ENCODE peak calls at places on chromosome 21, in four cellular contexts. X is neuronal stem cell, Y is SK-N-SH, V is IMR-90. D is an unnamed sample.

GRCh38 chr21:39105341-39105765 is 77.9 kb downstream of the PSMG1 start:
- DNase-seq in Y (no peak), X (no peak), V (peak), D (no peak)

GRCh38 chr21:37563641-37564340 is 197.2 kb downstream of the DYRK1A start:
- DNase-seq in X (peak), Y (peak), V (peak), D (peak)

GRCh38 chr21:37503848-37504467 is 137.4 kb downstream of the DYRK1A start:
- DNase-seq in V (peak), Y (no peak), X (no peak), D (no peak)

GRCh38 chr21:41601573-41602371 is 93.8 kb upstream of the TMPRSS2 start:
- DNase-seq in Y (no peak), V (peak), X (no peak), D (no peak)

GRCh38 chr21:41397416-41397815 is 28.6 kb upstream of the MX1 start:
- DNase-seq in X (no peak), V (no peak), Y (no peak), D (no peak)

GRCh38 chr21:39004776-39005605 is 178.3 kb downstream of the PSMG1 start:
- DNase-seq in V (peak), X (no peak), Y (peak), D (no peak)

GRCh38 chr21:16196521-16197208 is 466.9 kb downstream of the USP25 start:
- DNase-seq in Y (no peak), X (no peak), V (no peak), D (no peak)

GRCh38 chr21:41195311-41195710 is 27.4 kb downstream of the BACE2 start:
- DNase-seq in Y (no peak), X (no peak), V (no peak), D (no peak)

GRCh38 chr21:26389971-26390641 is 183.0 kb downstream of the CYYR1 start:
- DNase-seq in X (no peak), Y (no peak), V (peak), D (no peak)

GRCh38 chr21:39935716-39936115 is 68.5 kb downstream of the PCP4 start:
- DNase-seq in V (no peak), Y (no peak), X (no peak), D (no peak)

GRCh38 chr21:39518845-39519205 is 67.1 kb downstream of the SH3BGR start:
- DNase-seq in Y (no peak), V (no peak), X (no peak), D (no peak)

GRCh38 chr21:33642896-33643657 is 776 bp downstream of the ITSN1 start:
- DNase-seq in Y (peak), X (no peak), V (peak), D (peak)

GRCh38 chr21:32978346-32979270 is 47.1 kb upstream of the OLIG2 start:
- DNase-seq in V (no peak), Y (no peak), X (no peak), D (no peak)

GRCh38 chr21:29656504-29657227 is 283.1 kb downstream of the GRIK1 start:
- DNase-seq in V (peak), X (no peak), Y (no peak), D (no peak)

GRCh38 chr21:41877901-41878830 is 978 bp downstream of the PRDM15 start:
- DNase-seq in X (peak), Y (peak), V (peak), D (peak)

GRCh38 chr21:26077523-26077922 is 93.0 kb downstream of the APP start:
- DNase-seq in Y (no peak), V (peak), X (no peak), D (no peak)

GRCh38 chr21:31552826-31553225 is 106.7 kb upstream of the SOD1 start:
- DNase-seq in V (no peak), X (no peak), Y (no peak), D (no peak)

GRCh38 chr21:37803076-37803475 is 113.2 kb downstream of the KCNJ6 start:
- DNase-seq in V (no peak), X (no peak), Y (no peak), D (no peak)

GRCh38 chr21:42554251-42554937 is 40.7 kb downstream of the SLC37A1 start:
- DNase-seq in X (no peak), Y (no peak), V (no peak), D (no peak)

GRCh38 chr21:41707231-41707988 is 59.4 kb downstream of the RIPK4 start:
- DNase-seq in X (no peak), Y (no peak), V (no peak), D (no peak)

GRCh38 chr21:38341546-38342012 is 84.8 kb downstream of the KCNJ15 start:
- DNase-seq in Y (no peak), X (no peak), V (no peak), D (no peak)

GRCh38 chr21:33762798-33763572 is 120.7 kb downstream of the ITSN1 start:
- DNase-seq in X (no peak), V (peak), Y (no peak), D (no peak)

GRCh38 chr21:42524341-42525227 is 10.9 kb downstream of the SLC37A1 start:
- DNase-seq in Y (no peak), V (peak), X (no peak), D (peak)

GRCh38 chr21:39724944-39725343 is 20.0 kb upstream of the IGSF5 start:
- DNase-seq in V (no peak), Y (peak), X (no peak), D (no peak)

GRCh38 chr21:33241846-33242245 is 12.1 kb downstream of the IFNAR2 start:
- DNase-seq in Y (no peak), V (no peak), X (no peak), D (no peak)

GRCh38 chr21:20783611-20784010 is 214.6 kb upstream of the NCAM2 start:
- DNase-seq in Y (no peak), X (no peak), V (no peak), D (no peak)

DNA sequence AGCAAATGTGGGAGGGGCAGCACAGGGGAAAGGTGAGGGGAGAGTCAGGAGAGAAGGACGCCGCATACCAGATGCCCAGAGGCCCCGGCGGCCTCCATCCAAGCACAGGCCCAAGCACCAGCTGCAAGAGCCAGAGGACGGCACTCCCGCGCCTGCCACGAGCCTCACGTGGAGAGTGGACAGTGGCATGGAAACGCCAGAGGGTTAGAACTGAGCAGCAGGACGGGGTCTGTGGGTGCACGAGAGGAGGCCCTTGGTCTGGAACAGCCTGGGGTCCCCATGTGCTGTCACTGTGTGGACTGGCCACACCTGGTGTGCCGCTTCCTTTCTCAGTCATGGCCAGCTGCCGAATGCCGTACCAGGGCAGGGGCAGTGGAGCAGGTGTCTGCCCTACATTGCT is 68.7 kb downstream of the AGPAT3 start:
- DNase-seq in Y (no peak), X (no peak), V (no peak), D (no peak)
- H2AFZ ChIP-seq in Y (no peak), X (no peak), V (no peak), D (no peak)

DNA sequence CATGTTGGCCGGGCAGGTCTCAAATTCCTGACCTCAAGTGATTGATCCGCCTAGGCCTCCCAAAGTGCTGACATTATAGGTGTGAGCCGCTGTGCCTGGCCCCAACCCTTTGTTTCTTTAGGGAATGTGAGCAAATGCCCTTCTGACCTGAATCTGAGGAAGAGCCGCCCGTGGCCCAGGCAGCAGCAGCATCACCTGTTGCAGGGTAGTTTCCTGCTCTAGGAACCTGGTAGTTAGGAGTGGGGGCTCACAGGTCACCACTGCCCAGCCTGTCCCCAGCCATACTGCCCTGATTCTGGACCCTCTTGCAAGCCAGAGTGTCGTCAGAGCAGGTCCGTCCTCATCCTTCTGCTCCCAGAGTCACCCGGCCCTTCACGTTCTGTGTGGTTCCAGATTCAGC is 13.0 kb downstream of the YBEY start:
- DNase-seq in X (no peak), V (no peak), Y (no peak), D (no peak)
- H3K27ac ChIP-seq in X (no peak), V (no peak), Y (no peak), D (no peak)

GRCh38 chr21:28339403-28339802 is 653.3 kb downstream of the LTN1 start:
- DNase-seq in Y (no peak), V (no peak), X (no peak), D (no peak)

GRCh38 chr21:28338906-28339305 is 653.8 kb downstream of the LTN1 start:
- DNase-seq in X (no peak), Y (no peak), V (no peak), D (no peak)

GRCh38 chr21:28345934-28346333 is 646.7 kb downstream of the LTN1 start:
- DNase-seq in X (no peak), Y (no peak), V (no peak), D (peak)

GRCh38 chr21:28344985-28345384 is 647.7 kb downstream of the LTN1 start:
- DNase-seq in X (no peak), V (no peak), Y (no peak), D (no peak)

DNA sequence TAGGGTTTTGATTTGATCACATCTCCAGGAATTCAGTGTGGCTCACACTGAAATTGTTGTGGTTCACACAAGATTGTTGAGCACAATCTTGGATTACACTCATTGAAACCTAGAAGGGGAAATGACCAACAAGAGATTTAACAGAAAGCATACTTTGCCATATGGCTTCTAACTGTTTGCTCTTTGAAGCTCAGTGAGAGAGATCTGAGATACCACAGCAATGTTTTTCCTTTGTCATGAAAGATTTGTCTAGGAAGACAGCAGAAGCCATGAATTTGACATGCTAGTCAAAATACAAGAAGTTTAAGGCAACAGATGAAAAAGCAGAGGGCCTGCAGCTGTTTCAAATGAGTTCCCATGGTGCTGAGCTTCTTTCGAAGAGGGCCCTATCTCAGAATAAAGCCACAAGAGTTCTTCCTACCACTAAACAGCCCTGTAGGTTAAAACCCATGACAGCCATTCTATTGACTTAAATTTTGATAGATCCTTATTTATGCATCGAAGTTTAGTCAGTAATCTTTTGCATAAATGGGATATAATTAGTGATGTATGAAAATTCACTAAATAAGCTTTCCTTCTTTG is 650.4 kb downstream of the LTN1 start:
- DNase-seq in V (no peak), X (no peak), Y (no peak), D (no peak)
- H2AFZ ChIP-seq in V (no peak), X (no peak), Y (no peak), D (no peak)

DNA sequence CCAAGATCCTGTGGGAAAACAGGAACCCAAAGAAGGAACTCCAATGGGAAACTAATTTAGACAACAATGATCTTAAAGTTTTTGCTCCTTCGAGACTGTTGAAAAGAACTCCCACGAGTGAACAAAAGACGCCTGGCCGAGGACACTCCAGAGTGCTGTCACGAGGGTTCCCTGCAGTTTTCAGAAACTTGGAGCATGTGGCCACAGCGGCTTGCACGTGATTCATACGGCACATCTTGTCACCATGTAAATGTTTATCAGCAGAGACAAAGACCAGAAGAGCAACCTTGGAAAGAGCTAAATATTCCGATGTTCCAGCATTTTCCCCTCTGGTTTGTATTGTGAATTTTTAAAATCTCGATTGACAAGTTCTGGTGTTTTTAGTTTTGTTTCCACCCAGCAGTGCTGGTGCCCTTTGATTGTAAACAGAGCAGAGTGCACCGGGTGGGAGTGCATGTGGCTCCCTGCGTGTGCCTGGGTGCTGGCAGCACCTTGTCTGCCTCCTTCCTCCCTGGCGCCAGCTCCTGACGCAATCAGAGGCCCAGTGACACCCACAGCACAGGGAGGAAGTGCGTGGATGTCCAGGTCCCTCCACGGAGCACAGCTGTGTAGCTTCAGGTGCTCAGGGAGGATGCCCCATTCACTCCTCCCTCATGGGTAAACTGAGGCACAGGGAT is 23.0 kb downstream of the LRRC3 start:
- DNase-seq in X (no peak), Y (no peak), V (no peak), D (no peak)
- H3K27ac ChIP-seq in X (no peak), Y (no peak), V (no peak), D (no peak)

GRCh38 chr21:34916446-34916845 is 132.7 kb downstream of the RUNX1 start:
- DNase-seq in Y (no peak), X (no peak), V (peak), D (no peak)
- H2AFZ ChIP-seq in Y (no peak), X (no peak), V (peak), D (no peak)